ENCODE peak calls at places on chromosomes 7 and 10, in six cellular contexts. M is right lobe of liver, E is heart left ventricle, P is left lung, J is foreskin keratinocyte, A is mucosa of descending colon. K is an unnamed sample.

GRCh38 chr10:13536674-13537366 is 8.0 kb upstream of the BEND7 start:
- ATAC-seq in P (peak; percentile 87), M (peak; percentile 91), A (peak; percentile 82), E (peak; percentile 86), J (peak; percentile 61), K (no peak)

GRCh38 chr7:1268076-1268815 is 35.6 kb downstream of the UNCX start:
- ATAC-seq in J (no peak), M (no peak), A (no peak), P (no peak), E (no peak), K (no peak)

GRCh38 chr10:32961892-32962369 is 3.9 kb upstream of the ITGB1 start:
- ATAC-seq in A (no peak), E (peak; percentile 27), J (peak; percentile 38), P (peak; percentile 4), M (peak; percentile 6), K (peak; percentile 67)

GRCh38 chr10:42609872-42610271 is 28.5 kb downstream of the ZNF33B start:
- ATAC-seq in P (no peak), J (no peak), E (no peak), M (no peak), A (no peak), K (no peak)

GRCh38 chr10:46525824-46526681 is 30.4 kb downstream of the GPRIN2 start:
- ATAC-seq in A (no peak), J (no peak), M (no peak), E (no peak), P (no peak), K (no peak)

GRCh38 chr7:91565499-91566331 is 301.5 kb downstream of the FZD1 start:
- ATAC-seq in E (no peak), P (peak; percentile 26), A (no peak), M (peak; percentile 98), J (no peak), K (no peak)

GRCh38 chr10:124595143-124595883 is 133.7 kb downstream of the LHPP start:
- ATAC-seq in J (no peak), M (no peak), P (no peak), E (no peak), A (no peak), K (no peak)

GRCh38 chr10:62993121-62993520 is 140.0 kb upstream of the NRBF2 start:
- ATAC-seq in M (no peak), E (no peak), A (no peak), J (no peak), P (no peak), K (no peak)

GRCh38 chr10:6973904-6974303 is 393.8 kb upstream of the PRKCQ start:
- ATAC-seq in M (peak; percentile 45), P (no peak), A (peak; percentile 74), J (no peak), E (no peak), K (no peak)

GRCh38 chr7:118006979-118007378 is 133.7 kb upstream of the CTTNBP2 start:
- ATAC-seq in E (no peak), A (no peak), P (no peak), J (no peak), M (peak; percentile 93), K (no peak)

GRCh38 chr7:24720283-24720682 is 37.0 kb downstream of the GSDME start:
- ATAC-seq in J (no peak), A (no peak), M (no peak), P (no peak), E (no peak), K (no peak)

GRCh38 chr10:8163824-8164223 is 109.3 kb downstream of the GATA3 start:
- ATAC-seq in J (no peak), E (no peak), P (no peak), A (no peak), M (no peak), K (no peak)

GRCh38 chr7:121519548-121520521 is 123.7 kb upstream of the FAM3C start:
- ATAC-seq in J (peak; percentile 67), P (peak; percentile 24), A (no peak), M (no peak), E (peak; percentile 99), K (peak; percentile 56)

GRCh38 chr10:130358981-130359650 is 222.9 kb downstream of the GLRX3 start:
- ATAC-seq in J (no peak), E (no peak), P (no peak), M (no peak), A (no peak), K (no peak)

GRCh38 chr7:151697515-151697895 is 177.8 kb upstream of the RHEB start:
- ATAC-seq in E (no peak), P (no peak), J (no peak), M (no peak), A (no peak), K (no peak)

GRCh38 chr7:151697942-151698341 is 178.2 kb upstream of the RHEB start:
- ATAC-seq in M (no peak), J (no peak), P (no peak), E (no peak), A (no peak), K (no peak)

GRCh38 chr7:151700621-151701185 is 176.2 kb downstream of the PRKAG2 start:
- ATAC-seq in M (no peak), P (no peak), E (peak; percentile 6), J (no peak), A (no peak), K (no peak)

GRCh38 chr7:151699920-151700319 is 177.0 kb downstream of the PRKAG2 start:
- ATAC-seq in J (no peak), M (no peak), E (no peak), P (no peak), A (no peak), K (no peak)

DNA sequence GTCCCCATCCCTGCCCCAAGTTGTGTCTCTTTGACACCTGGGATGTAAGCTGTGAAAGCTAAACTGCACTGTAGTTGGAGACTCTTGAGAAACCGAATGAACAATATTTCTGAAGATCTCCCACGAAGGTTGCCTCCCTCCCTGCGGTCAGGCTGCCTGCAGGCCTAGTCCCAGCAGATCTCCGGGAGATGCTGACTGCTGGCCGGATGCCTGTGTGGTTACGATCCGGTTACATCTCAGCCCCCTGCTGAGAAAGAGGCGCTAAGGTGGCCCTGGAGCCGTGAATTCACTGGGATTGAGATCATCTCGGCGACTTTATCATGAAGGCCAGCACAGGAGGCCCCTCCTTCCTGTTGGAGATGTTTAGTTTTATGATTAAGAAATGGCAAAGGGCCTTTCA is 177.8 kb downstream of the PRKAG2 start:
- ATAC-seq in A (no peak), P (no peak), M (no peak), E (no peak), J (no peak), K (no peak)
- H3K4me1 ChIP-seq in A (peaks cover 18% of the 10 kb centered on the region), P (peaks cover 13% of the 10 kb centered on the region), M (peaks cover 23% of the 10 kb centered on the region), E (peaks cover 37% of the 10 kb centered on the region), J (peaks cover 20% of the 10 kb centered on the region), K (peaks cover 51% of the 10 kb centered on the region)

DNA sequence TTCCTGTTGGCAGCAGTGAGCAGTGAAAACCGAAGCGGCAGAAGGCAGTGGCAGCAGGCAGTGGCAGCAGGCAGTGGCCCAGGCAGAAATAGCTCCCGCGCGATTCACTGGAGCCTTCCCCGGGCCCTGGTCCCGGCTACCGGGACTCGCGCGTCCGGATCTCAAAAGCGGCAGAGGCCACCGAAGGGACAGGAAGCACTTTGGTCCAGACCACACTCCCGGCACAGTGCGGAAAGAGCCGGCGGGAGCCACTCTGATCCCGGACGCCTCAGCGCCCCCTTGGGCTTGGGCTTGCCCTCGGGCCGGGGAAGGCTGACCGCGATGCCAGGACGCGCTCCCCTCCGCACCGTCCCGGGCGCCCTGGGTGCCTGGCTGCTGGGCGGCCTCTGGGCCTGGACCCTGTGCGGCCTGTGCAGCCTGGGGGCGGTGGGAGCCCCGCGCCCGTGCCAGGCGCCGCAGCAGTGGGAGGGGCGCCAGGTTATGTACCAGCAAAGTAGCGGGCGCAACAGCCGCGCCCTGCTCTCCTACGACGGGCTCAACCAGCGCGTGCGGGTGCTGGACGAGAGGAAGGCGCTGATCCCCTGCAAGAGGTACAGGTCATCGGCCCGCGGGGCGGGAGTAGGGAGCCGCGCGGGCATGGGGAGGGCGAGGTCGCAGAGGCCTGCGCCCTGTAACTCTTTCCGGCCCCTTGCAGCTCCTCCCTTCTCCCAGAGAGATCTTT is at the start of gene EPDR1:
- ATAC-seq in J (peak; percentile 42), P (peak; percentile 65), M (peak; percentile 83), E (peak; percentile 74), A (peak; percentile 86), K (peak; percentile 46)
- TF ChIP-seq CTCF in J (no peak), P (peak; percentile 20), M (peak; percentile 57), E (no peak), A (no peak), K (no peak)

GRCh38 chr10:35451103-35452016 is 115.1 kb downstream of the CCNY start:
- ATAC-seq in E (peak; percentile 55), J (no peak), A (peak; percentile 38), P (peak; percentile 35), M (peak; percentile 33), K (peak; percentile 34)
- H3K4me1 ChIP-seq in E (peaks cover 92% of the 10 kb centered on the region), J (peaks cover 32% of the 10 kb centered on the region), A (peaks cover 25% of the 10 kb centered on the region), P (peaks cover 91% of the 10 kb centered on the region), M (peaks cover 45% of the 10 kb centered on the region), K (peaks cover 52% of the 10 kb centered on the region)

GRCh38 chr10:69318997-69319727 is 40.9 kb downstream of the HK1 start:
- ATAC-seq in E (peak; percentile 81), M (peak; percentile 56), J (peak; percentile 6), P (peak; percentile 68), A (peak; percentile 59), K (peak; percentile 50)

GRCh38 chr10:69316313-69317059 is 38.2 kb downstream of the HK1 start:
- ATAC-seq in E (no peak), J (peak; percentile 27), M (no peak), P (no peak), A (no peak), K (no peak)

GRCh38 chr10:69319911-69320316 is 41.6 kb downstream of the HK1 start:
- ATAC-seq in A (no peak), P (no peak), J (no peak), E (no peak), M (no peak), K (no peak)

GRCh38 chr10:69317175-69318086 is 39.1 kb downstream of the HK1 start:
- ATAC-seq in P (peak; percentile 47), E (no peak), A (peak; percentile 55), M (peak; percentile 5), J (peak; percentile 1), K (peak; percentile 1)

DNA sequence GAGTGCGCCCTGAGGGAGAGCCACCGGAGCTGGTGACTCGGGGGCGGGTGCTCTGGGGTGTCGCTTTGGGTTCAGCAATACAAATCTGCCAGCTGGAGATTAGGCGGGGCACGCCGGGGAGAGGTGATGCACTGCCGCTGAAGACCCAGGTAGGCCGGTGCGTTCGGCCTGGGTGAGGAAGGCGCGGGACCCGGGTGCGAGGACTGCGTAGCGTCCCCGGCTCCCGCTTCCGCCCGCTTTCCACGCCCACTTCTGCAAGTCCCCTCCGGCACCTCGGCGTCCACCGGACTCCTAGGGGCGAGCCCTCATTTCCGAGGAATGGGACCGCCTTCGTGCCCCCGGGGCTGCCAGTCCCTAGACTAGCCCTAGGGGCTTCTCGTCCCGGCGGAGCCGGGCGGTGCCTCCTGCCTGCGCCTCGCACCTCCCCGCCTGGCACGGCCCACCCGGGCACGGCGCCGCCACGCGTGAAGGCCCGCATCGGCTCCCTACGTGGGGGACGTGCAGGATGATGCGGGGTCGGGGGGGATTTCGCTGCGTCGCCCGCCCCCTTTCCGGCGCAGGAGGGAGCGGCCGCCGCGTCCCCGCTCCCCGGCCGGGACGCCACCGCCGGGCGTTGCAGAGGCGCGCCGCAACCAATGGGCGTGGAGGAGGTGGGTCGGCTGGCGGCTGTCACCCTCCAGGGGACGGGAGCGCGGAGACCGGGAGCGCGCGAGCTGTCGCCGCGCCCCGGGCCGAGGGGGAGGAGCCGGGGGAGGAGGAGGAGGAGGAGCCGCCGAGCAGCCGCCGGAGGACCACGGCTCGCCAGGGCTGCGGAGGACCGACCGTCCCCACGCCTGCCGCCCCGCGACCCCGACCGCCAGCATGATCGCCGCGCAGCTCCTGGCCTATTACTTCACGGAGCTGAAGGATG is 40.0 kb downstream of the HK1 start:
- ATAC-seq in P (peak; percentile 96), M (peak; percentile 94), E (peak; percentile 96), J (peak; percentile 66), A (peak; percentile 92), K (peak; percentile 96)
- TF ChIP-seq CTCF in P (no peak), M (no peak), E (no peak), J (no peak), A (no peak), K (no peak)